ENCODE peak calls at places on chromosomes 4 and X, in five cellular contexts. S, I, D, R and H are unnamed samples.

GRCh38 chr4:23006756-23007155 is 314.0 kb downstream of the GBA3 start:
- DNase-seq in S (no peak), I (no peak), D (peak; percentile 60), R (no peak), H (no peak)

GRCh38 chrX:75547783-75548182 is 24.9 kb upstream of the ZDHHC15 start:
- DNase-seq in S (no peak), I (no peak), D (peak; percentile 0), R (no peak), H (no peak)

GRCh38 chr4:5957091-5957490 is 61.1 kb downstream of the C4orf50 start:
- DNase-seq in S (no peak), I (no peak), D (no peak), R (peak; percentile 28), H (no peak)

GRCh38 chr4:108336076-108336475 is 167.3 kb upstream of the LEF1 start:
- DNase-seq in S (no peak), I (no peak), D (peak; percentile 24), R (no peak), H (no peak)

GRCh38 chr4:150561338-150561737 is 20.6 kb upstream of the MAB21L2 start:
- DNase-seq in S (no peak), I (no peak), D (no peak), R (no peak), H (no peak)

GRCh38 chrX:42783456-42783855 is 5.5 kb upstream of the PPP1R2C start:
- DNase-seq in S (no peak), I (no peak), D (no peak), R (no peak), H (no peak)

GRCh38 chrX:108516184-108516583 is 76.5 kb downstream of the COL4A5 start:
- DNase-seq in S (no peak), I (no peak), D (peak; percentile 6), R (no peak), H (no peak)

GRCh38 chr4:181792641-181793612 is 450.3 kb upstream of the TENM3 start:
- DNase-seq in S (no peak), I (no peak), D (no peak), R (no peak), H (no peak)

GRCh38 chr4:114598191-114599121 is at the start of gene UGT8:
- DNase-seq in S (no peak), I (peak; percentile 60), D (peak; percentile 44), R (peak; percentile 77), H (no peak)

GRCh38 chr4:48173055-48173991 is 39.3 kb upstream of the TXK start:
- DNase-seq in S (no peak), I (peak; percentile 48), D (peak; percentile 69), R (peak; percentile 36), H (no peak)

GRCh38 chr4:3512719-3513118 is 19.5 kb downstream of the LRPAP1 start:
- DNase-seq in S (no peak), I (no peak), D (no peak), R (no peak), H (no peak)

GRCh38 chr4:337932-338758 is 531 bp downstream of the ZNF141 start:
- DNase-seq in S (no peak), I (peak; percentile 58), D (peak; percentile 68), R (no peak), H (peak; percentile 25)

GRCh38 chr4:336893-337142 is 796 bp upstream of the ZNF141 start:
- DNase-seq in S (no peak), I (peak; percentile 18), D (no peak), R (no peak), H (no peak)

GRCh38 chr4:337143-337931 is at the start of gene ZNF141:
- DNase-seq in S (peak; percentile 98), I (peak; percentile 98), D (peak; percentile 98), R (peak; percentile 98), H (peak; percentile 92)

GRCh38 chr4:335515-335914 is 2.1 kb upstream of the ZNF141 start:
- DNase-seq in S (no peak), I (no peak), D (no peak), R (no peak), H (no peak)

GRCh38 chr4:336099-336892 is 1.3 kb upstream of the ZNF141 start:
- DNase-seq in S (no peak), I (no peak), D (peak; percentile 58), R (peak; percentile 29), H (no peak)
- H3K9me3 ChIP-seq in S (no peaks in the 10 kb centered on the region), I (peaks cover 16% of the 10 kb centered on the region), D (no peaks in the 10 kb centered on the region), R (no peaks in the 10 kb centered on the region), H (peaks cover 18% of the 10 kb centered on the region)

DNA sequence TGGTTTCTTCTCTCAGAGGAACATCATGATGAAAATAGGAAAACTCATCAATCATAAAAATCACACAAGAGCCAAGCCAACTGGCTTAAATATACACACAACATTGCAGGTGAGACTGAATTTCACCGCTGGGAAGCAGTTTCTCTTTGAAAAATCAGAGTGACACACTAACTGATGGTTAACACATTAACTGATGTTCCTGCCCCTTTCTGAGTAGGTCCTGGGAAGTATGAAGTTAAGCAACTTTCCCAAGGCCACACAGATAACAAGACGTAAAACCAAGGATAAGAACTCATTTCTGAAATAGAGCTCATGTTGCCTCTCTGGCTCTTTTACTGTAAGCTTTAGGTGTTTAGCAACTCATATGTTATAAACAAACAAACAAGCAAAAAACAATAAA is 813.7 kb upstream of the HS3ST1 start:
- DNase-seq in S (no peak), I (no peak), D (no peak), R (no peak), H (no peak)
- H3K9me3 ChIP-seq in S (peaks cover 3% of the 10 kb centered on the region), I (peaks cover 29% of the 10 kb centered on the region), D (no peaks in the 10 kb centered on the region), R (no peaks in the 10 kb centered on the region), H (no peaks in the 10 kb centered on the region)

DNA sequence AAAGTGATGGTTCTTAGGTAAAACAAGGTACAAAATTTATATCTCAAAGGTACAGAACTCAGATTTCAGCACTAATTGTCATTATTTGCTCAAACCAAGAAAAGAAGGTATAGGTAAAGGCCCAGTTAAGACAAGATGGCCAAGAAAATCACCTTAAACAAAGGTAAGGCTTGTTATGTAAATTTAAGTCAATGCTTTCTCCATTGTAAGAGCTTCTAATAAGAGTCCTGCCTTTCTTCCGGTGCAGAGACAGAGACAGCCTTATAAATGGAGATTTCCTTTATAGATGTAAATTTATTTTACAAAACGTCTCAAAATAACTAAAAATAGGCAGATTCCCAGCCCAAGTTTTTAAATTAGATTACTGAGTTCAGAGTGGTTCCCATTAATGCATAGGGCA is 89.9 kb downstream of the EDA start:
- DNase-seq in S (no peak), I (no peak), D (no peak), R (no peak), H (no peak)
- H3K9me3 ChIP-seq in S (no peaks in the 10 kb centered on the region), I (no peaks in the 10 kb centered on the region), D (no peaks in the 10 kb centered on the region), R (peaks cover 19% of the 10 kb centered on the region), H (no peaks in the 10 kb centered on the region)

DNA sequence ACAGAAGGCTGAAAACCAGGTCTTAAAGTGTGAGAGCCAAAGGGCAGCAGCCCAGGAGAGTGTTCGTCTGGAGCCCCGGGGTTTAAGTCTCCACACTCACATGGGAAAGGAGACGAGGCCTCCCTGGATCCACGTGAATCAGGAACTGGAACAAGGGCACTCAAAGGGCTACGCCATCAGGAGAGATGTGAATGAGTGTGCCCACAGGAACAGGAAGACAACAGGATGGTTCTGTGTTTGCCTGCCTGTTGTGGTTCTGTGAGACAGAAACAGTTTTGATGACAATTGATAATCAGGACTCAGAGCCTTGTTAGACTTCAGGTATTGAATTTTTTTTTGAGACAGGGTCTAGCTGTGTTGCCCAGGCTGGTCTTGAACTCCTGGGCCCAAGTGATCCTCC is 4.9 kb upstream of the CTBP1 start:
- DNase-seq in S (no peak), I (no peak), D (no peak), R (no peak), H (no peak)
- H3K9me3 ChIP-seq in S (no peaks in the 10 kb centered on the region), I (peaks cover 57% of the 10 kb centered on the region), D (no peaks in the 10 kb centered on the region), R (peaks cover 38% of the 10 kb centered on the region), H (no peaks in the 10 kb centered on the region)

DNA sequence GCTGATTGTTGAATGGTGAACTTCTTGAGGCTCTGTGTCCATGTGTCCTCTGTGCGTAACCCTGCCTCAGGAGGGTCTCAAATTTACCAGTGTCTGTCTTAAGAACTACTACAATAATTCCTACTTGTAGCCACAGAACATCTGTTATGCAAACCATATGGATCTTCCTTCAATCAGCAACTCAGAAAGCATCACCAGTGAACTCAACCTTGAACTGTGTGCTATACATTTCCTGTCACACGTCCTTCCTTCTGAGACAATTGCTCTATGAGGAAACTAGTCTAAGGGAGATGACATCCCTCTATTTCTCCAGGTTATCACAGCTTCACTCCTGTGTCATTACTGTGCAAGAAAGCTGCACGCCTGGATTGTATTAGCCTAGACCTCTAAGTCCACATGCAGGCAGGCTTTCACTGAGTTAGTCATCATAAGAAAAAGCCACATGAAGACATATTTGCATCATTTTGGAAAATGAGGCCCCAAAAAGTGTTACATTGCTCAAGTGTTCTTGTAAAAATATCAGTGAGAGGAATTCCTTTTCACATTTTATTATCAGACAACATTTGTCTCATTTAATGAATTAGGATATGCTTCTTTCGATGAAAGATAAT is 157.8 kb downstream of the AFF2 start:
- DNase-seq in S (no peak), I (no peak), D (peak; percentile 38), R (no peak), H (no peak)
- H3K9me3 ChIP-seq in S (no peaks in the 10 kb centered on the region), I (peaks cover 5% of the 10 kb centered on the region), D (no peaks in the 10 kb centered on the region), R (peaks cover 22% of the 10 kb centered on the region), H (no peaks in the 10 kb centered on the region)

DNA sequence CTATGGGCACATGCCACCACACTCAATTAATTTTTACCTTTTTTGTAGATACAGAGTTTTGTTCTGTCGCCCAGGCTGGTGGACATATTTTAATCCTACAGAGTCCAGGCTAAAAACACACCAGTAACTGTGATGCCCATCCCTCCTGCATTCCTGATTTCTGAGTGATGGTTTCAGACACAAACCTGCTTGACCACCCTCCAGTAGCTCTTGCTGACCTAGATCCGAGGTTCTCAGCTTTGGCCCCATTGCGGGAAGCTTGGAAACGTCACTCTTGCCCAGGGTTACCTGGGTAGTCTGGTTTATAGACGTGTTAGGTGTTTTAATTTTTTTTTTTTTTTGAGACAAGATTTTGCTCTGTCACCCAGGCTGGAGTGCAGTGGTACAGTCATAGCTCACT is 7.5 kb downstream of the CD99 start:
- DNase-seq in S (no peak), I (no peak), D (no peak), R (no peak), H (no peak)
- H3K9me3 ChIP-seq in S (no peaks in the 10 kb centered on the region), I (no peaks in the 10 kb centered on the region), D (no peaks in the 10 kb centered on the region), R (no peaks in the 10 kb centered on the region), H (no peaks in the 10 kb centered on the region)